ENCODE peak calls at places on chromosome 9, in four cellular contexts. X is left ventricle myocardium inferior, Q is cardiac muscle cell, W is MM.1S. C is an unnamed sample.
A peak's percentile ranks its signal among the peaks of the same experiment; 100 is the strongest.

GRCh38 chr9:13395086-13395485 is 115.6 kb upstream of the MPDZ start:
- DNase-seq in X (no peak), Q (no peak), W (no peak), C (no peak)

GRCh38 chr9:77019810-77020437 is 469 bp downstream of the FOXB2 start:
- DNase-seq in X (no peak), Q (no peak), W (no peak), C (no peak)

GRCh38 chr9:26833792-26834191 is 58.8 kb downstream of the CAAP1 start:
- DNase-seq in X (no peak), Q (no peak), W (no peak), C (no peak)

GRCh38 chr9:113011911-113012381 is at the start of gene ZNF883:
- DNase-seq in X (peak; percentile 62), Q (peak; percentile 76), W (peak; percentile 50), C (peak; percentile 59)

GRCh38 chr9:129482521-129483466 is 138.1 kb downstream of the C9orf50 start:
- DNase-seq in X (peak; percentile 89), Q (peak; percentile 91), W (no peak), C (peak; percentile 59)

GRCh38 chr9:84862786-84863185 is 193.3 kb downstream of the NTRK2 start:
- DNase-seq in X (peak; percentile 28), Q (no peak), W (no peak), C (no peak)

GRCh38 chr9:130446111-130446861 is 1.5 kb downstream of the ASS1 start:
- DNase-seq in X (peak; percentile 89), Q (peak; percentile 67), W (no peak), C (no peak)

GRCh38 chr9:93574900-93575705 is 1.3 kb upstream of the PHF2 start:
- DNase-seq in X (no peak), Q (no peak), W (no peak), C (no peak)

GRCh38 chr9:89801723-89802680 is 197.2 kb downstream of the GADD45G start:
- DNase-seq in X (no peak), Q (no peak), W (no peak), C (no peak)

GRCh38 chr9:72292874-72293607 is 72.0 kb downstream of the ZFAND5 start:
- DNase-seq in X (no peak), Q (peak; percentile 92), W (no peak), C (no peak)

GRCh38 chr9:78644359-78644758 is 347.4 kb downstream of the PSAT1 start:
- DNase-seq in X (no peak), Q (no peak), W (no peak), C (no peak)

GRCh38 chr9:72958485-72959266 is 5.8 kb upstream of the ALDH1A1 start:
- DNase-seq in X (no peak), Q (no peak), W (no peak), C (no peak)

GRCh38 chr9:117926031-117926655 is 221.9 kb downstream of the TLR4 start:
- DNase-seq in X (no peak), Q (no peak), W (no peak), C (no peak)

GRCh38 chr9:71628247-71628646 is 140.1 kb downstream of the CEMIP2 start:
- DNase-seq in X (no peak), Q (no peak), W (peak; percentile 20), C (no peak)

GRCh38 chr9:70510157-70510770 is 95.8 kb upstream of the KLF9 start:
- DNase-seq in X (peak; percentile 30), Q (peak; percentile 22), W (peak; percentile 10), C (peak; percentile 22)

GRCh38 chr9:127970401-127971313 is 10.1 kb downstream of the EEIG1 start:
- DNase-seq in X (no peak), Q (no peak), W (peak; percentile 94), C (no peak)

GRCh38 chr9:85151247-85151646 is 481.7 kb downstream of the NTRK2 start:
- DNase-seq in X (no peak), Q (no peak), W (no peak), C (no peak)

GRCh38 chr9:134198771-134199170 is 34.4 kb upstream of the RNU6ATAC start:
- DNase-seq in X (no peak), Q (no peak), W (no peak), C (no peak)

GRCh38 chr9:36870960-36871359 is 163.1 kb downstream of the PAX5 start:
- DNase-seq in X (no peak), Q (no peak), W (no peak), C (no peak)

GRCh38 chr9:137382728-137383452 is 40.1 kb downstream of the EXD3 start:
- DNase-seq in X (no peak), Q (no peak), W (no peak), C (no peak)

GRCh38 chr9:35051069-35051967 is 21.1 kb downstream of the VCP start:
- DNase-seq in X (peak; percentile 36), Q (peak; percentile 81), W (peak; percentile 41), C (peak; percentile 75)

GRCh38 chr9:126515001-126515872 is 98.5 kb upstream of the LMX1B start:
- DNase-seq in X (no peak), Q (no peak), W (no peak), C (no peak)

GRCh38 chr9:126515873-126516505 is 97.7 kb upstream of the LMX1B start:
- DNase-seq in X (no peak), Q (no peak), W (no peak), C (no peak)

GRCh38 chr9:126513159-126514036 is 100.3 kb upstream of the LMX1B start:
- DNase-seq in X (no peak), Q (no peak), W (no peak), C (no peak)

GRCh38 chr9:126516561-126516935 is 97.2 kb upstream of the LMX1B start:
- DNase-seq in X (no peak), Q (no peak), W (no peak), C (no peak)

DNA sequence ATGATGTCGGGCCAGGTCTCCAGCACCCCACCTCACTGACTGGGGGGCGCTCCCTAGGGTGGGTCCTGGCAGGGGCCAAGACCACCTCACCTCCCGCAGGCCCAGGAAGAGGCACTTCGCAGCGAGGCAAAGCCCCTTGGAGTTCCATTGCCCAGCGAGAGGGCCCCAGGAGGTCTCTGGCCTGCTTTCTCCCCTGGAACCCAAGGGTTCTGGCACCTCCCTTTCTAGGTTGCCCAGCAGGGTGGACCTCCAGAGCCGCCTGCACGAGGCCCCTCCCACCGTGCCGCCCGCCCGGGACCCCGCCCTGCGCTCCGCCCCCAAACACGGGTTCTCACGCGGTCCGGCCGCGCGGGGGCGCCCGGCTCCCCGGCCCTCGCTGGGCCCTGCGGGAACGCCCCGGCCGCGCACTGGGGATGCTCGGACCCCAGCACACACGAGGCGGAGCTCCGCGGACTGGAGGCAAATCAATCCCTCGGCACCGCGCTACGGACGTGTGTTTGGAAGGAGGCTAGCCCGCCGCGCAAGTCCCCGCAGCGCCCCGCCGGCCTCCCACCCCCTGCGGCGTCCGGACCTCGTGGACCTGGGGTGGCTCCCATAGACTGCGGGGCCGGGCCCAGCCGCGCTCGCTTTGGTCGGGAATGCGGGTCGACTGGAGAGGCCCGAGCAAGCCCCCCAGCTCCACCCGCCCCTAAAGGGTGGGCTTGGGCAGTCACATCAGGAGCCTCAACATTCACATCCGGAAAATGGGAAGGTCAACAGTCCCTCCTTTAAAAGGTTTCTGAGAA is 99.5 kb upstream of the LMX1B start:
- DNase-seq in X (peak; percentile 76), Q (peak; percentile 83), W (no peak), C (peak; percentile 89)
- TF ChIP-seq CTCF in X (peak; percentile 69), Q (peak; percentile 50), W (no peak), C (peak; percentile 70)

GRCh38 chr9:109063765-109064164 is 50.5 kb upstream of the CTNNAL1 start:
- DNase-seq in X (no peak), Q (peak; percentile 57), W (no peak), C (no peak)
- TF ChIP-seq CTCF in X (no peak), Q (no peak), W (no peak), C (no peak)

GRCh38 chr9:33623658-33624586 is 99.9 kb downstream of the ANKRD18B start:
- DNase-seq in X (peak; percentile 24), Q (peak; percentile 79), W (peak; percentile 82), C (peak; percentile 72)
- TF ChIP-seq CTCF in X (peak; percentile 87), Q (peak; percentile 77), W (peak; percentile 78), C (peak; percentile 95)

DNA sequence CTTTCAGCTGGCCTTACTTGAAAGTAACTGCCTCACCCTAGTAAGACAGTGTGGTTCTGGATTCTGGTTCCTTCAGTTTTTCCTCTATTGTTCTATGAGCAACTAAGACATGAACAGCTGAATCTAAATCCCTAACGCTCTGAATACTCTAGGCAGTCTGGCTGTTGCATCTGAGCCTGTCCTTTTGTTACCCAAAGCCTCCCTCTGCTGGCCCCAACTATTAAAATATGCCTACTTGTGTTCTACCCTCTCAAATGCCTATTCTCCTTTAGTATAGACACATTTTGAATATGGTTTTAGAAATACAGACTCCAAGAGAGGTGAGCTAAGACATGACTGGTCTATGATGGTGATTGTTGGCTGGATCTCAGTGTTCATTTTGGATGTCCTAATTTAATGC is 1203.6 kb upstream of the DMAC1 start:
- DNase-seq in X (no peak), Q (peak; percentile 59), W (no peak), C (peak; percentile 8)
- TF ChIP-seq CTCF in X (peak; percentile 54), Q (no peak), W (peak; percentile 14), C (no peak)

GRCh38 chr9:17081351-17081750 is 53.5 kb upstream of the CNTLN start:
- DNase-seq in X (no peak), Q (no peak), W (no peak), C (no peak)

GRCh38 chr9:17081814-17082213 is 53.0 kb upstream of the CNTLN start:
- DNase-seq in X (no peak), Q (no peak), W (no peak), C (no peak)

DNA sequence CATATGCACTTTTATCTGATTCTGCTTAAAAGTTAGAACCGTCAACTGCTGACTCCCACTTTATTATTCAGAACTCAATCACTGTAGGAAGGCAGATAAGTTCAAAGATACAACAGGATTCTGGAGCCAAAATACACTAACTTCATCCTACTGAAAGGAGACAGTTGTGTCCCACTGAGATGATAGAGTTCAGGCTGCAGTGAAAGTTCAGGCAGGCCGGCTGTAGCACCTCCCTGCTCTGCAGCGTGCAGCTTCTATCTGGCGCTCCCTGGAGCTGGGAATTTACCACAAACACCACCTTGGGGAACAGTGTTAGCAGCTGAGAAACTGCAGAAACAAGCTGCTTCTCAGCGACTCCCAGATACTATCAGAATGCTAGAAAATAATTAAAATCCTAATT is 52.5 kb upstream of the CNTLN start:
- DNase-seq in X (no peak), Q (peak; percentile 64), W (no peak), C (peak; percentile 16)
- TF ChIP-seq CTCF in X (no peak), Q (peak; percentile 22), W (no peak), C (no peak)

DNA sequence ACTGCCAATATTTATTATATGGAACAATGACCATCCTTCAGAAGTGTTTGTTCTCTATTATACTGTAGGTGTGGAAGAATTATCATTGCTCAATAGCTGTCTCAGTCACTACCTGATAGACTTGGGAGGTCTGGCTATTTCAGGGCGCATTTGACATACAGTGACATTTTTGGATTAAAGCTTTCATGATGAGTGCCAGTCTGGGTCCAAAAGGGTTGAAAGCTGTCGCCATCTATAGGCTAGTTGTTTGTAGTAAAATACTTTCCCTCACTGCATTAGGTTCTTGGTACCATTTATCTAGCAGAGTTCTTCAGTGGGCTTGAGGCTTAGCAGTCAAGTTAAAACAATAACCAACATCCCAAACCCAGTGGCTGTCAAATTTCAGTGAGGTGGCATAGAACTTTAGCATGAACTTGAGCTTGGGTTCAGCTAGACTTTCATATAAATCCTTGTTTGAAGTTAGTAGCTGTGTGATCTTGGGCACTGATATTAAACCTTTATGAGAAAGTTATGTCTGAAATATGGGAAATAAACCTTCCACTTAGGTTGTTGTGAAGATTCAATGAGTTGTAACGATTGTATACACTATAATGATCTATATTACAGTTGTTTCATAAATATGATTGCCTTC is 110.5 kb upstream of the CDKN2B start:
- DNase-seq in X (no peak), Q (peak; percentile 42), W (peak; percentile 43), C (no peak)
- TF ChIP-seq CTCF in X (peak; percentile 48), Q (peak; percentile 67), W (peak; percentile 49), C (no peak)

C was measured in endothelial cell.